ENCODE peak calls at places on chromosome 12, in four cellular contexts. One of them, this sample, is unnamed.

GRCh38 chr12:96047151-96047620 is 11.8 kb upstream of the LTA4H start:
- DNase-seq in K562: no peak
- DNase-seq in H1: no peak
- DNase-seq in WTC11: no peak
- DNase-seq in this sample: no peak

GRCh38 chr12:15274561-15274967 is 47.7 kb upstream of the PTPRO start:
- DNase-seq in K562: no peak
- DNase-seq in H1: no peak
- DNase-seq in WTC11: no peak
- DNase-seq in this sample: peak; percentile 23

GRCh38 chr12:2229661-2230539 is 177.1 kb downstream of the CACNA1C start:
- DNase-seq in K562: peak; percentile 17
- DNase-seq in H1: peak; percentile 67
- DNase-seq in WTC11: peak; percentile 63
- DNase-seq in this sample: no peak

GRCh38 chr12:52805000-52805399 is 8.9 kb downstream of the KRT4 start:
- DNase-seq in K562: no peak
- DNase-seq in H1: no peak
- DNase-seq in WTC11: peak; percentile 45
- DNase-seq in this sample: no peak

GRCh38 chr12:65518771-65519170 is 240.3 kb downstream of the MSRB3 start:
- DNase-seq in K562: no peak
- DNase-seq in H1: no peak
- DNase-seq in WTC11: no peak
- DNase-seq in this sample: no peak

GRCh38 chr12:659090-659683 is 4.1 kb downstream of the NINJ2 start:
- DNase-seq in K562: peak; percentile 1
- DNase-seq in H1: no peak
- DNase-seq in WTC11: no peak
- DNase-seq in this sample: no peak

GRCh38 chr12:12017798-12018197 is 52.9 kb upstream of the BCL2L14 start:
- DNase-seq in K562: peak; percentile 9
- DNase-seq in H1: peak; percentile 59
- DNase-seq in WTC11: peak; percentile 61
- DNase-seq in this sample: no peak

GRCh38 chr12:105882404-105882803 is 256.4 kb downstream of the NUAK1 start:
- DNase-seq in K562: no peak
- DNase-seq in H1: no peak
- DNase-seq in WTC11: no peak
- DNase-seq in this sample: peak; percentile 28

GRCh38 chr12:15603461-15604085 is 185.6 kb downstream of the EPS8 start:
- DNase-seq in K562: no peak
- DNase-seq in H1: no peak
- DNase-seq in WTC11: no peak
- DNase-seq in this sample: no peak

GRCh38 chr12:76883151-76883550 is 4.3 kb upstream of the CSRP2 start:
- DNase-seq in K562: peak; percentile 43
- DNase-seq in H1: no peak
- DNase-seq in WTC11: no peak
- DNase-seq in this sample: no peak

GRCh38 chr12:55933799-55934174 is 2.8 kb downstream of the DGKA start:
- DNase-seq in K562: no peak
- DNase-seq in H1: no peak
- DNase-seq in WTC11: no peak
- DNase-seq in this sample: no peak

GRCh38 chr12:55934343-55934742 is 3.4 kb downstream of the DGKA start:
- DNase-seq in K562: no peak
- DNase-seq in H1: no peak
- DNase-seq in WTC11: no peak
- DNase-seq in this sample: no peak

GRCh38 chr12:55932546-55932919 is 1.6 kb downstream of the DGKA start:
- DNase-seq in K562: no peak
- DNase-seq in H1: no peak
- DNase-seq in WTC11: no peak
- DNase-seq in this sample: peak; percentile 44

GRCh38 chr12:55931780-55932545 is 1.0 kb downstream of the DGKA start:
- DNase-seq in K562: peak; percentile 69
- DNase-seq in H1: peak; percentile 73
- DNase-seq in WTC11: peak; percentile 65
- DNase-seq in this sample: peak; percentile 88

DNA sequence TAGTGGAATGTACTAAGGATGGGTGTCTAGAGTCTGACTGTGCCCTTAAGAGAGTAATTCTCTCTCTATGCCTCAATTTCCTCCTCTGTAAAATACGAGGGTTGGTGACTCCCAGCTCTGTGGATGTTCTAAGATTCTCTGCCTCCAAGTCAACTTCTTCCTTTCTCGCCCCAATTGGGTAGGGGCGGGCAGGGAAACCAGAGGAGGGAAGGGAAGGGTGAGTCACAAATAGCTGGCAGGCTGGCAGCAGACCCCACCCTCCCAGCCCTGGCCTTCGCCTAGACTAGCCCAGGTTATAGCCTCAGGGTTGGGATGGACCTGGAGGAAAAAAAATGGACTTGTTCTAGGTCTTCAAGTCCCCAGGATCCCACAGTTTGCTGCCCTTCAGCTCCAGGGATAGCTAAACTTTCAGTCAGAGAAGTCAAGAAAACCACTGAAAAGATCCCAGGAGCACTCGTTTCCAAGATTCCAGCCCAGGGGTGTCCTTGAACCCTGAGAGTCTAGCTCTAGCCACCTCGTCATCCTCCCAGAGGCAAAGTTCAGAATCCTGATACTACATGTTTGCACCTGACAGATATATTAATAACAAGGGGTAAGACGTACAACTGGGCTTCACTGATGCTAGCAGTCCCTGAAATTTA is 2.3 kb downstream of the DGKA start:
- DNase-seq in K562: no peak
- DNase-seq in H1: no peak
- DNase-seq in WTC11: no peak
- DNase-seq in this sample: no peak
- TF ChIP-seq TEAD4 in K562: no peak
- TF ChIP-seq TEAD4 in H1: no peak
- TF ChIP-seq TEAD4 in WTC11: no peak
- TF ChIP-seq TEAD4 in this sample: no peak

DNA sequence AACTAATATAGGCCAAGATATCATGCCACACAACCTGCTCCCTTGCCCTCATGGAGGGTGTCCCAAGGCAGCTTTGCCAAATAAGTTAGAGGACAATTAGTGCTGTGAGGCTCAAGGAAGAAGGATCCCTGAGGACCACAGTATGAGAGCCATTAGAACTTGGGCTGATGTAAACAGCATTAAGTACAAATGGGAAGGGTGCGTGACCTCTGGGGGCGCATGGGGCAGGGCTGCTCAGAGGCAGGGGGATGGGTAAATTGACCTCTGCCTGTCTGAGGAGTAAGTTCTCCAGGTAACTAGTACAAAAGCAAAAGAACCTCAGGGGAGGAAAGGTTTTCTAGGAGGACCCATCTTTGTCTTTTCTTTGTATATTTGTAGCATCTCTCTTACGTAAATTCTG is 16.2 kb upstream of the VWF start:
- DNase-seq in K562: no peak
- DNase-seq in H1: no peak
- DNase-seq in WTC11: no peak
- DNase-seq in this sample: no peak
- TF ChIP-seq TEAD4 in K562: no peak
- TF ChIP-seq TEAD4 in H1: no peak
- TF ChIP-seq TEAD4 in WTC11: no peak
- TF ChIP-seq TEAD4 in this sample: no peak

GRCh38 chr12:121090576-121091125 is 42.0 kb upstream of the P2RX7 start:
- DNase-seq in K562: no peak
- DNase-seq in H1: no peak
- DNase-seq in WTC11: no peak
- DNase-seq in this sample: no peak

GRCh38 chr12:121092034-121092433 is 40.6 kb upstream of the P2RX7 start:
- DNase-seq in K562: no peak
- DNase-seq in H1: no peak
- DNase-seq in WTC11: no peak
- DNase-seq in this sample: no peak

GRCh38 chr12:121088208-121088585 is 44.5 kb upstream of the P2RX7 start:
- DNase-seq in K562: no peak
- DNase-seq in H1: peak; percentile 8
- DNase-seq in WTC11: no peak
- DNase-seq in this sample: no peak

GRCh38 chr12:121089031-121089812 is 43.5 kb upstream of the P2RX7 start:
- DNase-seq in K562: peak; percentile 27
- DNase-seq in H1: peak; percentile 54
- DNase-seq in WTC11: peak; percentile 48
- DNase-seq in this sample: no peak

DNA sequence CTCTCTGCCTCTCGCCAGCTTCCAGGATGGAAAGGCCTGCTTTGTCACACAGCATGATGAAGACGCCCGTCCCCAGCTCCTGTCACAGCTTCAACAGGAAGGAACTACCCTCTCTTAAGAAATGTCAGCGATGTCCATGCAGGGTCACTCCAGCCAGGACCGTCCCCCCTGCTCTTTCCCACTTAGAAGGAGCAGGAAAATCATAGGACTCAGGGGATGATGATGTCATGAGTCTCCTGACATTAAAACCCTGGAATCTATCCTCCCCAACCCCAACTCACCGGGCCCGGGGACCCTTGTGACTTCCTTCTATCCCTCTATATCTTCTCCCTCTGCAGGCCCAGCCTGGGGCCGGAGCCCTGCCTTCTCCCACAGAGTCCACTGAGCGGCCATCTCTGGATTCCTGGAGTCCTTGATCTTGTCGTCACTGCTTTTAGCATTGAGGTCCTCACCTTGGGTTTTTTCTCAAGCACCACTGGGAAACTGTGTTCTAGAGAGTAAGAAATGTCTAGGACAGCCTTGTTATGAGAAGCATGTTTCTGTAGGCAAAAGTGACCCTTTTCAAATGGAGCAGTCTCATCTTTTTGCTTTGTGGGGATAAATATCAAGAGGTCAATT is 42.8 kb upstream of the P2RX7 start:
- DNase-seq in K562: no peak
- DNase-seq in H1: peak; percentile 2
- DNase-seq in WTC11: no peak
- DNase-seq in this sample: no peak
- TF ChIP-seq TEAD4 in K562: no peak
- TF ChIP-seq TEAD4 in H1: no peak
- TF ChIP-seq TEAD4 in WTC11: no peak
- TF ChIP-seq TEAD4 in this sample: no peak

GRCh38 chr12:44246481-44247105 is 410.7 kb downstream of the TMEM117 start:
- DNase-seq in K562: no peak
- DNase-seq in H1: no peak
- DNase-seq in WTC11: no peak
- DNase-seq in this sample: no peak

GRCh38 chr12:44245932-44246331 is 410.1 kb downstream of the TMEM117 start:
- DNase-seq in K562: no peak
- DNase-seq in H1: no peak
- DNase-seq in WTC11: no peak
- DNase-seq in this sample: no peak

GRCh38 chr12:44253338-44253856 is 417.5 kb downstream of the TMEM117 start:
- DNase-seq in K562: no peak
- DNase-seq in H1: no peak
- DNase-seq in WTC11: no peak
- DNase-seq in this sample: no peak

GRCh38 chr12:44248436-44248835 is 412.6 kb downstream of the TMEM117 start:
- DNase-seq in K562: no peak
- DNase-seq in H1: no peak
- DNase-seq in WTC11: no peak
- DNase-seq in this sample: no peak

GRCh38 chr12:44247588-44247987 is 411.7 kb downstream of the TMEM117 start:
- DNase-seq in K562: no peak
- DNase-seq in H1: peak; percentile 60
- DNase-seq in WTC11: peak; percentile 54
- DNase-seq in this sample: peak; percentile 3
- TF ChIP-seq TEAD4 in K562: no peak
- TF ChIP-seq TEAD4 in H1: no peak
- TF ChIP-seq TEAD4 in WTC11: no peak
- TF ChIP-seq TEAD4 in this sample: no peak